ENCODE peak calls at places on chromosomes 5 and 9, in six cellular contexts. Z, U, O, S, X and Y are unnamed samples. For H3K27me3, the result is how much of the 10 kb centered on the place peaks cover.

GRCh38 chr5:57696005-57696755 is 213.6 kb upstream of the ACTBL2 start:
- DNase-seq in Z (no peak), U (no peak), O (no peak), S (no peak), X (no peak), Y (no peak)

GRCh38 chr5:95549030-95549429 is 5.7 kb downstream of the SKIC3 start:
- DNase-seq in Z (no peak), U (no peak), O (no peak), S (no peak), X (no peak), Y (no peak)

GRCh38 chr9:114080773-114081440 is 2.8 kb upstream of the AMBP start:
- DNase-seq in Z (no peak), U (peak), O (no peak), S (peak), X (no peak), Y (no peak)

GRCh38 chr5:175824621-175825020 is 46.8 kb upstream of the CPLX2 start:
- DNase-seq in Z (no peak), U (no peak), O (no peak), S (no peak), X (no peak), Y (no peak)

GRCh38 chr5:149490599-149491187 is 60.5 kb downstream of the CSNK1A1 start:
- DNase-seq in Z (no peak), U (no peak), O (no peak), S (no peak), X (no peak), Y (no peak)

GRCh38 chr5:65837139-65837538 is 89.2 kb upstream of the ERBIN start:
- DNase-seq in Z (no peak), U (peak), O (no peak), S (no peak), X (no peak), Y (no peak)

GRCh38 chr5:39195198-39195826 is 24.1 kb downstream of the FYB1 start:
- DNase-seq in Z (no peak), U (no peak), O (no peak), S (no peak), X (no peak), Y (no peak)

GRCh38 chr5:71481441-71481840 is 26.0 kb downstream of the BDP1 start:
- DNase-seq in Z (no peak), U (no peak), O (no peak), S (no peak), X (no peak), Y (no peak)

DNA sequence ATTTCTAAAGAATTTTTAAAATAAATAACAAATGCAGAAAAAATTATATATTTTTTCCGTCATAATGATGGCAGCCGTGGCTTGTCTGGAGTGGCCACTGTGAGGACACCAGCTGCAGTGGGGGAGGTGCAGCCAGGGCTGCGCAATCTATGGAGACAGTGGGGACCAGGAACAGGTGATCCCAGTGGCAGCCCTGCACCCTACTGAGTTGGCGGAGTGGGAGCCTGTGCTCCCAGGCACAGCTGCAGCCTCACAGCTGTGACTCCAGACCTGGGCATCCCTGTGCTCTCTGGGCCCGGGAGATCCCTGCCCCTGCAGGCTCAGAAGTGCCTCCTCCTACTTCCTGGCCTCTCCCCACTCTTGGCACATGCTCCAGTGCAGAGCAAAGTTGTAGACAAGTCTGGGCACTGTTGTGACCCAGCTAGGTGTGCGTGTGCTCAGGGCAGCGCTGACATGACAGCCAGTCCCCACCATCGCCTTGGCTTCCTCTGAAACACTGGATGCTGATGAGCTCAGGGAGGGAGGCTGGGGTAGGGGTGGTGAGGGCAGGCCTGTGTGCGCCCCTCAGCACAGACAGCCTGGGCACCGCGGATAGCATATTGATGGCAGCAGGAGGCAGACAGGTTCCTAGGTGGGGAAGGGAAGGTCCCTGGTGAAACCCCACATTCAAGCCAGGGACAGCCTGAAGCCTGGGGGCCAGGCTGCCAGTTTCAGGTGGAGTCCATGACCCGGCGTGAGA is 96.0 kb upstream of the PRR16 start:
- DNase-seq in Z (no peak), U (no peak), O (no peak), S (no peak), X (no peak), Y (no peak)
- H3K27ac ChIP-seq in Z (no peak), U (no peak), O (no peak), S (no peak), X (no peak), Y (no peak)

GRCh38 chr5:75052461-75053285 is at the start of gene GCNT4:
- DNase-seq in Z (no peak), U (peak), O (peak), S (no peak), X (peak), Y (peak)

GRCh38 chr5:75049581-75050274 is 2.6 kb downstream of the GCNT4 start:
- DNase-seq in Z (no peak), U (peak), O (peak), S (peak), X (no peak), Y (peak)

GRCh38 chr5:75048457-75048953 is 3.9 kb downstream of the GCNT4 start:
- DNase-seq in Z (no peak), U (no peak), O (no peak), S (no peak), X (no peak), Y (no peak)

GRCh38 chr5:75051217-75051751 is 1.1 kb downstream of the GCNT4 start:
- DNase-seq in Z (no peak), U (no peak), O (no peak), S (no peak), X (no peak), Y (peak)

DNA sequence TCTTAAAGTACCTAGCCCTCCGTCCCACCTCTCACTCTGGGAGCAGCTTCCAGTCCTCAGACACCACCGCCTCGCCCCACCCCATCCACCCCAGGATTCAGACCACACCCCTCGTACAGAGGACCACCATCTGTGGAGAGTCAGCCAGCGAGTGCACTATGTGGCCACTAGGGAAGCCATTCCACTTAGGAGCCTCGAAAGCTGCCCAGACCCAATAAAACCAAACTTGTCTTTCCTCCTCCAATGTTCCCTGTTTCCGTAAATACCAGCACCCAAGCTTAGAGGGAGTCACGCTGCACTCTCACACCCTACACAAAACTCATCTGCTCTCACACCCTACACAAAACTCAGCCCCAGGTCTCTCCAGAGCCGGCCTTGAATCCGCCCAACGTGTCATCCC is 1.9 kb downstream of the GCNT4 start:
- DNase-seq in Z (no peak), U (peak), O (no peak), S (peak), X (no peak), Y (no peak)
- H3K27me3 ChIP-seq in Z (under half), U (under half), O (under half), S (under half), X (under half), Y (under half)

GRCh38 chr5:60208681-60209080 is 315.2 kb upstream of the PDE4D start:
- DNase-seq in Z (no peak), U (no peak), O (no peak), S (no peak), X (no peak), Y (no peak)
- H3K27ac ChIP-seq in Z (peak), U (no peak), O (no peak), S (no peak), X (peak), Y (no peak)

GRCh38 chr9:137147091-137147792 is 8.3 kb downstream of the GRIN1 start:
- DNase-seq in Z (no peak), U (no peak), O (no peak), S (no peak), X (no peak), Y (no peak)
- H3K27me3 ChIP-seq in Z (half or more), U (under half), O (half or more), S (half or more), X (under half), Y (under half)

GRCh38 chr9:93261281-93261680 is 77.3 kb downstream of the WNK2 start:
- DNase-seq in Z (no peak), U (no peak), O (no peak), S (no peak), X (no peak), Y (no peak)

GRCh38 chr9:93264338-93265125 is 80.6 kb downstream of the WNK2 start:
- DNase-seq in Z (no peak), U (no peak), O (no peak), S (no peak), X (no peak), Y (no peak)

GRCh38 chr9:93261735-93262523 is 78.0 kb downstream of the WNK2 start:
- DNase-seq in Z (no peak), U (no peak), O (no peak), S (no peak), X (peak), Y (no peak)

GRCh38 chr9:93263334-93264229 is 79.6 kb downstream of the WNK2 start:
- DNase-seq in Z (no peak), U (no peak), O (no peak), S (no peak), X (peak), Y (no peak)

DNA sequence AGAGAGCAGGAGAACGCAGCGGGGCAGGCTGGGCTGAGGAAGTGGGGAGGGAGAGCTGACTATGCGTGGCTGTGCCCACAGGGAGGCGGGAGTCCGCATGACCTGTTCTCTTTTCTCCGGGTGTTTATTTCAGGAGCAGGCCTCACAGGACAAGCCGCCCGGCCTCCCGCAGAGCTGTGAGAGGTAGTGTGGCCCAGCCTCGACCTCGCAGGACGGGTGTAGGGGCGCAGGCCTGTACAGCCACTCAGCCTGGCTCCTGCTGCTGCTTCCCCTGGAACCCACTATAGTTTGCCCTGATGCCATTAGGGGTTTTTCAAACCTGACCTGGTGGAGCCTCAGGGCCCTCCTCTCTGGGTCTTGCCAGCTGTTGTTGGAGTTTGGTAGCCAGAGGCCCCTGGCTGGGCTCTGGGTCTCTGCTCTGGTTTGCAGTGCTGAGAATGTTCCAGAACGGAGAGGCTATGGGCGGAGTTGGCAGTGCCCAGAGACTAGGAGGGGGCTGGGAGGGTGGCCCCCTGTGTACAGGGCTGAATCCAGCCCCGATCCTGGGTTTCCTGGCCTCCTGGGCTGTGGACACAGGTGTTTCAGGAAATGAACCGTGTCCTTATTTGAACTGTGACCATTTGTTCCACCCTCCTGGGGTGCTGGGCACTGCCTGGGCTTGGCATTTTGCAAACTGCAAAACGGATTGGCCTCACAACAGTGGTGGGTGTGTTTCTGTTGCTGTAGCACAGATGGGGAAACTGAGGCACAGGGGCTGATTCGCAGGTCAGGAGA is 78.8 kb downstream of the WNK2 start:
- DNase-seq in Z (no peak), U (no peak), O (no peak), S (no peak), X (peak), Y (no peak)
- H3K27ac ChIP-seq in Z (no peak), U (no peak), O (no peak), S (no peak), X (no peak), Y (no peak)

GRCh38 chr9:126681336-126681735 is 67.6 kb downstream of the LMX1B start:
- DNase-seq in Z (no peak), U (no peak), O (no peak), S (no peak), X (no peak), Y (no peak)
- H3K27me3 ChIP-seq in Z (half or more), U (under half), O (half or more), S (half or more), X (under half), Y (under half)

DNA sequence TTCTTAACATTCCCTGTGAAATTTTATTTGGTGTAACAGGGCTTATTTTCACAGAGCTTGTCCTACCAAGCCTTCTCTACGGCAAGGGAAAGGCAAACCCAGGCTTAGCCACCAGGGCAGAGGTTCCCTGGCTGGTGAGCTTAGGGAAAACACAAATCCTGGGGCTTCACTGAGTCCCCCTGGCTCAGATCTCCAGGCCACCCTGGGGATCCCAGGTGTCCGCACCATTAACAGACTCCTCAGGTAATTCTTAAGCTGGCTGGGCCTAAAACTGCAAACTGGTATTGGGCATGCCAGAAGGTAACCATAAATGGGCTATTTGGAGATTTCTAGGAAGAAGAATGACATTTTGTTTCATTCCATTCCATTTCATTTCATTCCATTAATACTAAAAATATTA is 17.1 kb upstream of the LCP2 start:
- DNase-seq in Z (no peak), U (no peak), O (no peak), S (no peak), X (no peak), Y (no peak)
- H3K27ac ChIP-seq in Z (peak), U (no peak), O (peak), S (no peak), X (peak), Y (no peak)

DNA sequence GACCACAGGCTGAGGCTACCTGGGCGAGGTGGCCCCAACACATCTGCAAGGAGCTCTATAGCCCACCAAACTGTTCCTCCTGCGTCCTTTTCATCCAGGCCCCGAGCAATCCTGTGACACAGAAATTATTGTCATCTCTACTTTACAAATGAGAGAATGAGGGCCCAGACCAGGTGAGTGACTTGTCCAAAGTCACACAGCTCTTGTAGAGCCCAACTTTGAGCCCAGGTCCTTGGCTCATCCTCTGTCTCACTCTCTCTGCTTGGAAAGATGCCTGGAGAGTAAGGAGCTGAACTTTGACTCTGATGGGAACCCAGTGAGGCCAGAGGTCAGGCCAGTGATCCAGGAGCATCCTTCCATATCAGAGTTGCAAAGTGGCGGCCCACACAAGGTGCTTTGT is 39.6 kb downstream of the STC2 start:
- DNase-seq in Z (no peak), U (no peak), O (no peak), S (no peak), X (no peak), Y (no peak)
- H3K27me3 ChIP-seq in Z (half or more), U (under half), O (half or more), S (under half), X (under half), Y (under half)

DNA sequence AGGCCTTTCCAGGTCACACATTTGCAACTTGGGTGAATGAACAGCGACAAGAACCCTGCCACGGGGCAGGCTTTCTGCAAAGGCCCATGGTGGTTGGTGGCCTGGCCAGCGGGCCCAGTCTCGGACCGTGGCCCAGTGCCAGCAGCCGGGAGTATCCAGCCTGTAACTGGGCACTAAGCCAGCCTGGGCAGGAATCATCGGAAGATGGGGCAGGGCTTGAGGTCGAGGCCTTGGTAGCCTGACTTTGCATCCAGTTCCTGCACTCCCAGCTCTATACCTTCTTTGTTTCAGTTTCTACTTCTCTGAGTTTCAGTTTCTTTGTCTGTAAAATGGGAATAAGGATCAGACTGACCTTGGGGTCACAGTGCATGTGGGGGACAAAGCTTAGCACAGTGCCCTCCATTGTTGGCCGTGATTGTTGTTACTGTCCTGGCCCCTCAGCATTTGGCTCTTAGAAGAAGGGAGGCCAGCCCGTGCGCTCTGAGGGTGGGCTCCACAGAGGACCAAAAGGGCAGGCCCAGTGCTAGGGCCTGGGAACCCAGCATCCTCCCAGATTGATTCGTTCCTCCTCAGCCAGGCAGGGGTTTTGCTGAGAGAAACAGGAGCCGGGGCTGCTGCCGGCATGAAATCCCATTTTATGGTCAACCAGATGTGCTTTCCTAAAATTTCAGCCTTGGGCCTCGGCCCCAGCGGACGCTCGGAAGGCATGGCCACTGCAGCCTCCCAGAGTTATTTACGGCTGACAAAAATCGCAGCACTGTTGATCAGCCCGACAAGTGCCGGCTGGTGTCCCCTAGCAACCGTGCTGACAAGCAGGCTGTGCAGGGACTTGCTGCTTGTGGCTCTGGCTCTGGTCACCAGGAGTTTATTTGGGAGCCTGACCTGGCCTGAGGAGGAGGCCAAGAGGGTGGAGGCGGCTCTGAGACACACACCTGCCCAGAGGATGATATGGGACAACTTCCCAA is 43.6 kb downstream of the JADE2 start:
- DNase-seq in Z (no peak), U (peak), O (peak), S (no peak), X (peak), Y (no peak)
- H3K27ac ChIP-seq in Z (peak), U (no peak), O (peak), S (no peak), X (peak), Y (no peak)